ENCODE peak calls at places on chromosome 4, in four cellular contexts. G, J, L and W are unnamed samples.

GRCh38 chr4:153137168-153137567 is 67.1 kb upstream of the TRIM2 start:
- DNase-seq in G (peak), J (no peak), L (peak), W (no peak)

GRCh38 chr4:176052744-176053143 is 12.9 kb upstream of the WDR17 start:
- DNase-seq in G (no peak), J (no peak), L (no peak), W (no peak)

GRCh38 chr4:20422398-20422797 is 170.7 kb downstream of the SLIT2 start:
- DNase-seq in G (peak), J (peak), L (peak), W (no peak)

GRCh38 chr4:32161382-32161781 is 1441.2 kb downstream of the PCDH7 start:
- DNase-seq in G (peak), J (no peak), L (peak), W (no peak)

GRCh38 chr4:101018836-101019235 is 328.5 kb downstream of the PPP3CA start:
- DNase-seq in G (no peak), J (no peak), L (no peak), W (no peak)

GRCh38 chr4:164438321-164438720 is 315.6 kb upstream of the SMIM31 start:
- DNase-seq in G (peak), J (no peak), L (no peak), W (no peak)

GRCh38 chr4:7806080-7806630 is 133.5 kb downstream of the AFAP1 start:
- DNase-seq in G (peak), J (no peak), L (no peak), W (no peak)

GRCh38 chr4:124727331-124727730 is 14.8 kb upstream of the ANKRD50 start:
- DNase-seq in G (peak), J (no peak), L (no peak), W (no peak)

GRCh38 chr4:75997946-75998345 is 7.2 kb upstream of the SDAD1 start:
- DNase-seq in G (no peak), J (no peak), L (no peak), W (no peak)

GRCh38 chr4:90572996-90573395 is 445.8 kb downstream of the CCSER1 start:
- DNase-seq in G (no peak), J (no peak), L (no peak), W (no peak)

GRCh38 chr4:6390357-6390756 is 82.1 kb downstream of the PPP2R2C start:
- DNase-seq in G (no peak), J (no peak), L (no peak), W (no peak)

GRCh38 chr4:20408596-20408995 is 156.9 kb downstream of the SLIT2 start:
- DNase-seq in G (peak), J (no peak), L (no peak), W (no peak)

GRCh38 chr4:109229028-109229427 is 73.4 kb downstream of the COL25A1 start:
- DNase-seq in G (no peak), J (no peak), L (no peak), W (no peak)

GRCh38 chr4:124943145-124943889 is 230.8 kb upstream of the ANKRD50 start:
- DNase-seq in G (peak), J (no peak), L (no peak), W (no peak)

GRCh38 chr4:54660145-54660535 is 2.4 kb downstream of the KIT start:
- DNase-seq in G (no peak), J (no peak), L (no peak), W (no peak)

GRCh38 chr4:54661156-54661555 is 3.4 kb downstream of the KIT start:
- DNase-seq in G (peak), J (no peak), L (no peak), W (no peak)

GRCh38 chr4:54658321-54659093 is 750 bp downstream of the KIT start:
- DNase-seq in G (peak), J (no peak), L (peak), W (no peak)

GRCh38 chr4:54660591-54660990 is 2.8 kb downstream of the KIT start:
- DNase-seq in G (no peak), J (no peak), L (no peak), W (no peak)

DNA sequence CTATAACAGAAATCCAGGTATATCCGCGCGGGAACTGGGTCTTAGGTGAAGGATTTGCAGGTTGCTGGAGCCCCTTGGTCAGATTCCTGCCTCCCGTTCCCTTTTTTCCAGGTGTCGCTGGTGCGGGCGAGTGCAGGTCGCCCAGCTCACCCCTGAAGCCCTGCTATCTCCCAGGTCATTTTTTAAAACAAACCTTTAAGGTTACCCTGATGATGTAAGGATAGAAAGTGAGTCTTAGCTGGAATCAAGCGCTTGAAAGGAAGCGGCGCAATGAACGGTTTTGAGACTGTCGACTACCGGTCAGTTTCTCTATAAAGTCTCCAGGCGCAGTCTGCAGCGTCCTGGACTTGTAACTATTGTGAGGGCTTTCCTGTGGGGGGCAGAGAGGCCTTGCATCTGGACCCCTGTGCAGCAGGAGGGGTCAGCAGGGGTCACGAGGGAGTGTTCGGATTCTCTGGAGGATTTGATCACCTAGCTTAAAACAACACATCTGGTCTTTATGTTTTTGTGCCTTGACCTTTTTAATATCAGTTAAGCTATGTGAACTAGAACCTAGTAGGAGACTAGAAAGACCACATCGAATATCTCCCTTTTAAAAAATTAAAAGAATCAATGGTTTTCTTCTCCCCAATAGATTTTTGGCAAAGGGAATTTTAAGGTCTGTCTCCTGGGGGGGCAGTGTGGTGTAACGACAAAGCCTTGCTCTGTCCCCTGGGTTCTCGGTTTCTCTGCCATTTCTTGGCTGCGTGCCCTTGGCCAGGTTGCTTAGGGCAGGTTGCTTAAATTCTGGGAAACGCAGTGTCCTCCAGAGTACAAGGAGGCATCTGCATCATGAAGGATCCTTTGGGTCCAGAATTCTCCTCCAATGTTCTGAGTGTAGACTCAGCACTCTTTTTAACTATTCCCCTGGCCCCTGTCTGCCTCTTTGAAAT is 1.7 kb downstream of the KIT start:
- DNase-seq in G (peak), J (no peak), L (peak), W (no peak)
- TF ChIP-seq EZH2 in G (no peak), J (no peak), L (no peak), W (no peak)

GRCh38 chr4:118983293-118983692 is 94.6 kb downstream of the SYNPO2 start:
- DNase-seq in G (no peak), J (no peak), L (no peak), W (no peak)
- H3K27ac ChIP-seq in G (no peak), J (no peak), L (no peak), W (no peak)

GRCh38 chr4:102817021-102817605 is 10.2 kb downstream of the UBE2D3 start:
- DNase-seq in G (no peak), J (no peak), L (no peak), W (no peak)
- H3K4me3 ChIP-seq in G (no peak), J (no peak), L (no peak), W (no peak)

GRCh38 chr4:41874398-41874797 is 60.8 kb upstream of the TMEM33 start:
- DNase-seq in G (no peak), J (no peak), L (no peak), W (no peak)

GRCh38 chr4:41878170-41878941 is 56.9 kb upstream of the TMEM33 start:
- DNase-seq in G (no peak), J (no peak), L (no peak), W (no peak)

GRCh38 chr4:41877020-41877796 is 58.0 kb upstream of the TMEM33 start:
- DNase-seq in G (no peak), J (no peak), L (no peak), W (no peak)

GRCh38 chr4:41874873-41875272 is 60.4 kb upstream of the TMEM33 start:
- DNase-seq in G (no peak), J (no peak), L (no peak), W (no peak)

DNA sequence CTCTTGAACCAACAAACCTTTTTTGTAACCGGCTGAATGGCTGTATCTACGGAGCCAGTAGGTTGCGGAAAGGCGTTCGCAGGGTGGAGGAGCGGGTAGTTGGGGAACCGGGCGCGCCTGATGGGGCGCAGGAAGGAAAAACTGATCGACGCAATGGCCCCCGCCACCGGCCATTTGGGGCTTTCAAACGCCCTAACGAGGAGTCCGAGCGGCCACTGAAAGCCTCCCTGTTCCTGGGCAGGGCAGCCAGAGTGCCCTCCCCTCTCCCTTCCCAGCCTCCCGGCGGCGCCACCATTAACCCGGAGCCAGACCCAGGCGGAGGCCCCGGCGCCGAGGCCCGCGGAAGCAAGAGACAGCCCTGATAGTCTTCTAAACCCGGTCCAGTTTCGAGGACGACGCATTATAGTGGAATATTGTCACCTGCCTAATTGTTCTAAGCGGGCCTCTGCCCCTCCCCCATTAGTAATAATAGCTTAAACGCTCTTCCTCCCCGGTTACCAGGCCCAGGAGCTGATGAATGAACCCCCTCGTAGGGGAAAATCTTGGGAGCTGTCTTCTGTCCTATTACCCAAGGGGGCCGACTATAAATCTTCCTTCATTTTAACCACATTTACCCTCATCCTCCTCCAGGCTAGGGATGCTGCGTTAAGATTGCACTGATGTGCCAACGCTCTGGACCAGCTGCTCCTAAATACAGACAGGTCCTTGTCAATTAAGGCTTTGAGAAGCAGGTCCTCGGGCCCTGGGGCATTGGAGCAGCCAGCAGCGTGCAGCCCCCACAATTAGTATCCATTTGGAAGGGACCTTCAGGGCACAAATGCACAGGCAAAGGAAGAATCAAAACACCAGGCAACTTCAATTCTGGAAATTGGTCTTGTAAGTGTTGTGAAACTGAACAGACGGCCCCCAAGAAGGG is 61.6 kb upstream of the TMEM33 start:
- DNase-seq in G (no peak), J (no peak), L (no peak), W (no peak)
- TF ChIP-seq EZH2 in G (peak), J (peak), L (peak), W (no peak)

GRCh38 chr4:142493255-142493976 is 352.7 kb downstream of the INPP4B start:
- DNase-seq in G (peak), J (no peak), L (no peak), W (no peak)
- H3K27ac ChIP-seq in G (no peak), J (no peak), L (no peak), W (no peak)

DNA sequence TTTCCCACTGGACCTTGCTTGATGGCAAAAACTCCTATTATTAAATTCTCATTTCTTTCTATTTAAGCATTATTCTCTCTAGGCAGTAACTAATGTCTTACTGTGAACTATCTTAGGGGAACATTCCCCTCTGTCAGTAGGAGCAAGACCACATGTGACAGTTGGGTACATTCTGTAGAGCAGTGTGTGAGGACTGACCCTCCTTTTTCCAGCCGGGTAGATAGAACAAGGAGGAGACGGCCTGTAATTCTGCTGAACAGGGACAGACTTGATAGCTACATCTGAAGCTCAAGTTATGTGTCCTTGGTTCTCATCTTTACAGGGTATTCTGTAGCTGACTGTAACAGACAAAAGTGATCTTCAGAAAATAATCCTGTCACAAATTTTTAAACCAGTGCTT is 43.3 kb downstream of the FNIP2 start:
- DNase-seq in G (no peak), J (no peak), L (no peak), W (no peak)
- H3K4me3 ChIP-seq in G (no peak), J (no peak), L (no peak), W (no peak)

GRCh38 chr4:74638001-74638400 is 156.3 kb downstream of the BTC start:
- DNase-seq in G (peak), J (no peak), L (no peak), W (no peak)
- TF ChIP-seq EZH2 in G (no peak), J (no peak), L (no peak), W (no peak)